ENCODE peak calls at places on chromosomes 3 and 15, in five cellular contexts. W is naive thymus-derived CD4-positive, alpha-beta T cell; Z is CD4-positive, alpha-beta memory T cell; M is right lobe of liver; R is CD8-positive, alpha-beta memory T cell. O is an unnamed sample. For H3K4me1, the result is how much of the 10 kb centered on the place peaks cover.

GRCh38 chr3:121817753-121818152 is 17.1 kb downstream of the IQCB1 start:
- DNase-seq in W (no peak), Z (no peak), M (no peak), R (no peak), O (no peak)

GRCh38 chr3:99248130-99248529 is 346.6 kb upstream of the DCBLD2 start:
- DNase-seq in W (no peak), Z (no peak), M (no peak), R (no peak), O (no peak)

GRCh38 chr3:23068016-23068728 is 135.0 kb upstream of the UBE2E2 start:
- DNase-seq in W (no peak), Z (no peak), M (no peak), R (no peak), O (no peak)

GRCh38 chr3:12870942-12871341 is 29.6 kb upstream of the RPL32 start:
- DNase-seq in W (no peak), Z (no peak), M (no peak), R (peak), O (peak)

GRCh38 chr15:77626002-77626401 is 6.7 kb downstream of the LINGO1 start:
- DNase-seq in W (no peak), Z (no peak), M (no peak), R (no peak), O (no peak)

GRCh38 chr3:60574046-60574769 is 677.0 kb downstream of the FHIT start:
- DNase-seq in W (no peak), Z (no peak), M (no peak), R (no peak), O (no peak)

GRCh38 chr3:155495387-155495786 is 201.9 kb upstream of the STRIT1 start:
- DNase-seq in W (no peak), Z (no peak), M (no peak), R (no peak), O (no peak)

GRCh38 chr3:88005066-88005465 is 53.7 kb downstream of the CGGBP1 start:
- DNase-seq in W (peak), Z (peak), M (no peak), R (no peak), O (no peak)

GRCh38 chr3:53688989-53689388 is 157.2 kb downstream of the CHDH start:
- DNase-seq in W (no peak), Z (no peak), M (no peak), R (no peak), O (no peak)

GRCh38 chr3:47961815-47962606 is 54.2 kb downstream of the MAP4 start:
- DNase-seq in W (peak), Z (peak), M (no peak), R (peak), O (no peak)

GRCh38 chr15:69265347-69265955 is 33.3 kb upstream of the PAQR5 start:
- DNase-seq in W (peak), Z (peak), M (no peak), R (no peak), O (no peak)

GRCh38 chr15:68401496-68402431 is 30.2 kb downstream of the ITGA11 start:
- DNase-seq in W (peak), Z (no peak), M (no peak), R (no peak), O (no peak)

GRCh38 chr3:51388286-51389029 is 2.6 kb upstream of the RBM15B start:
- DNase-seq in W (no peak), Z (no peak), M (no peak), R (no peak), O (peak)

GRCh38 chr3:42122261-42123011 is 31.3 kb downstream of the TRAK1 start:
- DNase-seq in W (no peak), Z (no peak), M (no peak), R (no peak), O (peak)

GRCh38 chr3:117998071-117998470 is 1036.6 kb downstream of the IGSF11 start:
- DNase-seq in W (no peak), Z (no peak), M (no peak), R (no peak), O (no peak)

GRCh38 chr3:126548556-126549466 is 9.9 kb downstream of the C3orf22 start:
- DNase-seq in W (no peak), Z (no peak), M (peak), R (no peak), O (peak)

DNA sequence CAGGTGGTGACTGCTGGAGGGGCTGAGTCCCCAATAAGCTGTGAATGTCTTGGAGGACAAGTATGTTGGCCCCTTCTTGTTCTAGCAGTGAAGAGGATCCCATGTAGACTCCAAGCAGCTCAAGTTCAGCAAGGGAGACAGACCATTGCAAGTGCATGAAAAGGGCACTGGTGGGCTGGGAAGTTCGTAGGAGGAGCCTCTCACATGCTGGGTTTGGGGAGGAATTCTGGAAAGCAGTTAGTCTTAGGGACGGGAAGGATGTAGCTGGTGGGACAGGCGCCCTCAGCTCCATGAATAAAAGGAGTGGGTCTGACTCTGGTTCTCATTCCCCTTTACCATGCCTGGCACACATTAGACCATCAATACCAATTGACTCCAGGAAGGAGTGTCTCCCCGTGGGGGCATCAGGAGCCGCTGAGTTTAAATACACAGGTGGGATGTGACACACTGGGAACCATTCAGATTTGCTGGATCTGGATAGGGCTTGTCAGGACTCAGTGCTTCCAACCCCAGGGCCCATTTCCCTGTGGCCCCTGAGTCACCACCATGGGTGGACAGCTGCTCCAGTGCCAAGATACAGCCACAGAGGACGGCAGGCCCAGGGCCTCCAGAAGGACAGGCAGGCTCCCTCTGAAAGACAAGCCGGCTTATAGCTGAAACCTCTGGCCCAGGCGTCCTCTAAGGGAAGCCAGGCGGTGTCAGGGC is 554 bp upstream of the XYLB start:
- DNase-seq in W (no peak), Z (no peak), M (no peak), R (no peak), O (no peak)
- H3K27ac ChIP-seq in W (no peak), Z (no peak), M (peak), R (no peak), O (peak)

DNA sequence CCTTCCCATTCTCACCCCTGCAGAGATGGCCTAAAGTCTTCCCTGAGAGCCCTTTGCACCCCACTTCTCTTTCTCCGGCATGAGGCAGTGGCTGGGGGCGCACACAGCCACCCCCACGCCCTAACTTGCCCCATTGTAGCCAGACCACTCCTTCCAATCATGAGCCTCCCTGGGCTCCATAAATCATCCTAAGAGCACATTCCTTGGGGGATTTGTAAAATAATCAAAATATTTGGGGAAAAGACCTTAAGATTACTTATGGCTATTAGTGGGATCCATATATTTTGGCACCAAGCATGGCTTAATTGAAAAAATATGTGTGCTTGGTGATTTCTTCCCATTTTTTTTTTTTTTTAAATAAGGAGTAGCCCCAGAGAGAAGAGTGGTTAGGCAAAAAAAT is 45.8 kb downstream of the SMAD6 start:
- DNase-seq in W (no peak), Z (no peak), M (no peak), R (no peak), O (no peak)
- H3K4me1 ChIP-seq in W (under half), Z (under half), M (under half), R (under half), O (half or more)

DNA sequence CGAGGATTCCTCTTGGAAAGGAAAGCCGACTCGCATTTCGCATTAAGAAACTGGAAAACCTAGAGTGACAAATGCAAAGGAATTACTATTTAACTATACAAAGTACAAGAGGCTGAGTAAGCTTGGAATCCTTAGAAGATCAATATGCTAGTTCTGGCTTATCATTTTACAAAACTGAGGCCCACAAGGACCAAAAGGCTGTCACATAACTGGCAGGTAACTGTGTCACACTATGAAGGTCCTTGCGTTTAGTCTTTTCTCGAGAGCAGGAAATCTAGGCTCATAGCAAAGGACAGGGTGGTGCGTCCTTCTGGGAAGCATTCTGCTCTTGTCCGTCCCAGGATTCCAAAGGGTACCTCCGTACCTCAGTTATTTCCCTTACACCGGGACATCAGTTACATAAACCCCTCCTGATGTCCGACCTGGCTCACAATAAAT is 629 bp downstream of the RPL24 start:
- DNase-seq in W (no peak), Z (no peak), M (no peak), R (no peak), O (no peak)
- H3K27ac ChIP-seq in W (peak), Z (peak), M (peak), R (peak), O (peak)

GRCh38 chr3:71502066-71502465 is 81.5 kb downstream of the FOXP1 start:
- DNase-seq in W (no peak), Z (no peak), M (no peak), R (no peak), O (no peak)
- H3K4me1 ChIP-seq in W (under half), Z (half or more), M (under half), R (under half), O (under half)

GRCh38 chr3:197001106-197001971 is 28.3 kb downstream of the MELTF start:
- DNase-seq in W (no peak), Z (no peak), M (peak), R (no peak), O (peak)
- H3K27ac ChIP-seq in W (no peak), Z (no peak), M (no peak), R (no peak), O (peak)

GRCh38 chr15:90598679-90599078 is 69.0 kb downstream of the CRTC3 start:
- DNase-seq in W (no peak), Z (no peak), M (no peak), R (no peak), O (no peak)

GRCh38 chr15:90598053-90598577 is 68.4 kb downstream of the CRTC3 start:
- DNase-seq in W (no peak), Z (no peak), M (peak), R (no peak), O (peak)

GRCh38 chr15:90596943-90597342 is 67.2 kb downstream of the CRTC3 start:
- DNase-seq in W (no peak), Z (no peak), M (no peak), R (no peak), O (no peak)

GRCh38 chr15:90599116-90599515 is 69.4 kb downstream of the CRTC3 start:
- DNase-seq in W (no peak), Z (no peak), M (no peak), R (no peak), O (no peak)

DNA sequence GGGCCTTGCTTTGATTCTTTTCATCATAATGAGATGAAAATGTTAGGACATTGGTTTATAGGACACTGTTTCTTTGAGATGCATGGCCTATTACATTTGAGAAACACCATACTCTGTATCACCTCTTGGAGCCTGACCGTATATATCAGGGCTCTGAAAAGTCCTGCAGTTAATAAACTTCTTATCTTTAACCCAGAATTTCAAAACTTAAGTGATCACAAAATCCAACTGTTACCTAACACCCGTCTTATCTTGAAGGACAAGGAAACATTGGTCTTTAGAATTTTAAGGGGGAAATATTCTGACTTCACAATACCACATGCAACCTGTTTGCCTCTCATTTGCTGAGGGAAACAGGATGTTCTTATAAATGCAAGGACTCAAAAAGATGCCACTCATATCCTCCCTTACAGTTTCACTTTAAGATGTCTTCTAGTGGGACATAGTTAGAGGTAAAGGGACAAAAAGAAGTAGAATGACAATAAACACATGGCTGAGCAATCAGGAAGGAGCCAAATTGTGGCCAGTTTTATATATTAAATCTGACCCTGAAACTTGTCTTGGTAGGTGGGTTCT is 67.8 kb downstream of the CRTC3 start:
- DNase-seq in W (peak), Z (peak), M (no peak), R (no peak), O (no peak)
- H3K4me1 ChIP-seq in W (half or more), Z (half or more), M (under half), R (half or more), O (half or more)

DNA sequence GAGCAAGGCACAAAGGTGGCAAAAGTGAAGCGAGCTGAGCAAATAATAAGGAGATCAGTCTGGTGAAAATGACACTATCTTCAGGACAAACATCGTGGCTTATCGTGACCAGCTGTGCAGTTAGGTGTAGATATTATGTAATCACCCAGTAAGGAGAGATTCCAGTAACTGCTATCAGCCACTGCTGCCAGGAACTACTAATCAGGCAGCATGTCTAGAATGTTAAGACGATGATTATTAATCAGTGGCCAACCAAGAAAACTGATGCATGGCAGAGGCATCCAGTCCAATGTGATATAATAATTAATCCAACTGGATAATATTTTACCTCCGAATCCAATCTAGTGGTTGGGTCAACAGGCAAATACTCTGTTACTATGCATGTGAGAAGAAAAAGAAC is 252.7 kb upstream of the ZPLD1 start:
- DNase-seq in W (no peak), Z (no peak), M (peak), R (no peak), O (no peak)
- H3K27ac ChIP-seq in W (no peak), Z (no peak), M (peak), R (no peak), O (peak)

GRCh38 chr3:56980283-56980682 is 80.2 kb upstream of the SPATA12 start:
- DNase-seq in W (no peak), Z (no peak), M (no peak), R (no peak), O (no peak)
- H3K4me1 ChIP-seq in W (under half), Z (under half), M (under half), R (under half), O (under half)